ENCODE peak calls at places on chromosomes 5 and 9, in seven cellular contexts. One of them, this sample, is unnamed.

GRCh38 chr9:130045657-130046450 is 2.9 kb upstream of the FNBP1 start:
- DNase-seq in dorsolateral prefrontal cortex: no peak
- DNase-seq in astrocyte: no peak
- DNase-seq in B cell: no peak
- DNase-seq in fibroblast of villous mesenchyme: no peak
- DNase-seq in endothelial cell: no peak
- DNase-seq in stomach: no peak
- DNase-seq in this sample: no peak

GRCh38 chr9:111621895-111622480 is 9.1 kb upstream of the DNAJC25 start:
- DNase-seq in dorsolateral prefrontal cortex: peak; percentile 47
- DNase-seq in astrocyte: no peak
- DNase-seq in B cell: no peak
- DNase-seq in fibroblast of villous mesenchyme: peak; percentile 70
- DNase-seq in endothelial cell: peak; percentile 58
- DNase-seq in stomach: peak; percentile 45
- DNase-seq in this sample: no peak

GRCh38 chr9:122580360-122580759 is 2.8 kb downstream of the OR1L8 start:
- DNase-seq in dorsolateral prefrontal cortex: no peak
- DNase-seq in astrocyte: peak; percentile 60
- DNase-seq in B cell: no peak
- DNase-seq in fibroblast of villous mesenchyme: peak; percentile 44
- DNase-seq in endothelial cell: no peak
- DNase-seq in stomach: no peak
- DNase-seq in this sample: no peak

GRCh38 chr9:131595771-131596743 is 50.7 kb downstream of the PRRT1B start:
- DNase-seq in dorsolateral prefrontal cortex: no peak
- DNase-seq in astrocyte: no peak
- DNase-seq in B cell: no peak
- DNase-seq in fibroblast of villous mesenchyme: no peak
- DNase-seq in endothelial cell: no peak
- DNase-seq in stomach: no peak
- DNase-seq in this sample: no peak

GRCh38 chr5:175466700-175467318 is 11.6 kb upstream of the SFXN1 start:
- DNase-seq in dorsolateral prefrontal cortex: no peak
- DNase-seq in astrocyte: peak; percentile 40
- DNase-seq in B cell: no peak
- DNase-seq in fibroblast of villous mesenchyme: no peak
- DNase-seq in endothelial cell: no peak
- DNase-seq in stomach: no peak
- DNase-seq in this sample: no peak

GRCh38 chr5:92064993-92065392 is 681.9 kb upstream of the ARRDC3 start:
- DNase-seq in dorsolateral prefrontal cortex: no peak
- DNase-seq in astrocyte: no peak
- DNase-seq in B cell: no peak
- DNase-seq in fibroblast of villous mesenchyme: no peak
- DNase-seq in endothelial cell: no peak
- DNase-seq in stomach: no peak
- DNase-seq in this sample: no peak

GRCh38 chr5:169873642-169874041 is 106.7 kb downstream of the INSYN2B start:
- DNase-seq in dorsolateral prefrontal cortex: peak; percentile 64
- DNase-seq in astrocyte: peak; percentile 64
- DNase-seq in B cell: no peak
- DNase-seq in fibroblast of villous mesenchyme: peak; percentile 74
- DNase-seq in endothelial cell: no peak
- DNase-seq in stomach: no peak
- DNase-seq in this sample: no peak

GRCh38 chr5:154756871-154757646 is 1.9 kb downstream of the LARP1 start:
- DNase-seq in dorsolateral prefrontal cortex: peak; percentile 45
- DNase-seq in astrocyte: no peak
- DNase-seq in B cell: peak; percentile 63
- DNase-seq in fibroblast of villous mesenchyme: peak; percentile 42
- DNase-seq in endothelial cell: peak; percentile 36
- DNase-seq in stomach: peak; percentile 48
- DNase-seq in this sample: peak; percentile 47

GRCh38 chr5:1536298-1537165 is 12.8 kb upstream of the LPCAT1 start:
- DNase-seq in dorsolateral prefrontal cortex: peak; percentile 13
- DNase-seq in astrocyte: no peak
- DNase-seq in B cell: peak; percentile 79
- DNase-seq in fibroblast of villous mesenchyme: peak; percentile 67
- DNase-seq in endothelial cell: no peak
- DNase-seq in stomach: peak; percentile 34
- DNase-seq in this sample: no peak

GRCh38 chr5:128084228-128085167 is 932 bp downstream of the SLC12A2 start:
- DNase-seq in dorsolateral prefrontal cortex: peak; percentile 34
- DNase-seq in astrocyte: peak; percentile 52
- DNase-seq in B cell: peak; percentile 44
- DNase-seq in fibroblast of villous mesenchyme: no peak
- DNase-seq in endothelial cell: peak; percentile 37
- DNase-seq in stomach: peak; percentile 55
- DNase-seq in this sample: peak; percentile 55

GRCh38 chr5:107516452-107517184 is 154.1 kb downstream of the EFNA5 start:
- DNase-seq in dorsolateral prefrontal cortex: no peak
- DNase-seq in astrocyte: peak; percentile 78
- DNase-seq in B cell: no peak
- DNase-seq in fibroblast of villous mesenchyme: peak; percentile 93
- DNase-seq in endothelial cell: no peak
- DNase-seq in stomach: no peak
- DNase-seq in this sample: no peak

GRCh38 chr9:129968690-129969485 is 74.1 kb downstream of the FNBP1 start:
- DNase-seq in dorsolateral prefrontal cortex: no peak
- DNase-seq in astrocyte: peak; percentile 99
- DNase-seq in B cell: no peak
- DNase-seq in fibroblast of villous mesenchyme: peak; percentile 92
- DNase-seq in endothelial cell: no peak
- DNase-seq in stomach: no peak
- DNase-seq in this sample: no peak

GRCh38 chr9:81534138-81534865 is 155.0 kb downstream of the TLE1 start:
- DNase-seq in dorsolateral prefrontal cortex: no peak
- DNase-seq in astrocyte: no peak
- DNase-seq in B cell: no peak
- DNase-seq in fibroblast of villous mesenchyme: no peak
- DNase-seq in endothelial cell: no peak
- DNase-seq in stomach: no peak
- DNase-seq in this sample: no peak

GRCh38 chr5:122743231-122743630 is 31.6 kb upstream of the SNX2 start:
- DNase-seq in dorsolateral prefrontal cortex: no peak
- DNase-seq in astrocyte: no peak
- DNase-seq in B cell: no peak
- DNase-seq in fibroblast of villous mesenchyme: no peak
- DNase-seq in endothelial cell: no peak
- DNase-seq in stomach: no peak
- DNase-seq in this sample: no peak

GRCh38 chr5:116395178-116395577 is 179.4 kb downstream of the SEMA6A start:
- DNase-seq in dorsolateral prefrontal cortex: no peak
- DNase-seq in astrocyte: no peak
- DNase-seq in B cell: no peak
- DNase-seq in fibroblast of villous mesenchyme: no peak
- DNase-seq in endothelial cell: no peak
- DNase-seq in stomach: no peak
- DNase-seq in this sample: no peak

GRCh38 chr9:106619211-106619610 is 243.8 kb upstream of the ZNF462 start:
- DNase-seq in dorsolateral prefrontal cortex: no peak
- DNase-seq in astrocyte: peak; percentile 74
- DNase-seq in B cell: no peak
- DNase-seq in fibroblast of villous mesenchyme: peak; percentile 6
- DNase-seq in endothelial cell: no peak
- DNase-seq in stomach: no peak
- DNase-seq in this sample: no peak

GRCh38 chr9:133890583-133890982 is 101.5 kb downstream of the VAV2 start:
- DNase-seq in dorsolateral prefrontal cortex: no peak
- DNase-seq in astrocyte: no peak
- DNase-seq in B cell: no peak
- DNase-seq in fibroblast of villous mesenchyme: no peak
- DNase-seq in endothelial cell: no peak
- DNase-seq in stomach: no peak
- DNase-seq in this sample: no peak

GRCh38 chr5:13745508-13745907 is 199.0 kb downstream of the DNAH5 start:
- DNase-seq in dorsolateral prefrontal cortex: no peak
- DNase-seq in astrocyte: peak; percentile 77
- DNase-seq in B cell: no peak
- DNase-seq in fibroblast of villous mesenchyme: peak; percentile 6
- DNase-seq in endothelial cell: no peak
- DNase-seq in stomach: no peak
- DNase-seq in this sample: no peak

GRCh38 chr5:112418412-112419049 is 546 bp downstream of the EPB41L4A start:
- DNase-seq in dorsolateral prefrontal cortex: no peak
- DNase-seq in astrocyte: no peak
- DNase-seq in B cell: peak; percentile 38
- DNase-seq in fibroblast of villous mesenchyme: peak; percentile 6
- DNase-seq in endothelial cell: peak; percentile 23
- DNase-seq in stomach: no peak
- DNase-seq in this sample: no peak

GRCh38 chr5:142012186-142012785 is 541 bp downstream of the GNPDA1 start:
- DNase-seq in dorsolateral prefrontal cortex: peak; percentile 57
- DNase-seq in astrocyte: no peak
- DNase-seq in B cell: no peak
- DNase-seq in fibroblast of villous mesenchyme: peak; percentile 37
- DNase-seq in endothelial cell: peak; percentile 45
- DNase-seq in stomach: peak; percentile 43
- DNase-seq in this sample: peak; percentile 46
- TF ChIP-seq CTCF in dorsolateral prefrontal cortex: peak; percentile 54
- TF ChIP-seq CTCF in astrocyte: peak; percentile 38
- TF ChIP-seq CTCF in B cell: peak; percentile 36
- TF ChIP-seq CTCF in fibroblast of villous mesenchyme: peak; percentile 63
- TF ChIP-seq CTCF in endothelial cell: no peak
- TF ChIP-seq CTCF in stomach: no peak
- TF ChIP-seq CTCF in this sample: no peak

GRCh38 chr5:69491027-69491426 is 1.6 kb upstream of the OCLN start:
- DNase-seq in dorsolateral prefrontal cortex: no peak
- DNase-seq in astrocyte: no peak
- DNase-seq in B cell: no peak
- DNase-seq in fibroblast of villous mesenchyme: no peak
- DNase-seq in endothelial cell: no peak
- DNase-seq in stomach: no peak
- DNase-seq in this sample: no peak

GRCh38 chr5:69494481-69494880 is 1.9 kb downstream of the OCLN start:
- DNase-seq in dorsolateral prefrontal cortex: no peak
- DNase-seq in astrocyte: no peak
- DNase-seq in B cell: no peak
- DNase-seq in fibroblast of villous mesenchyme: no peak
- DNase-seq in endothelial cell: no peak
- DNase-seq in stomach: no peak
- DNase-seq in this sample: no peak

GRCh38 chr5:69493235-69493925 is 790 bp downstream of the OCLN start:
- DNase-seq in dorsolateral prefrontal cortex: no peak
- DNase-seq in astrocyte: peak; percentile 26
- DNase-seq in B cell: peak; percentile 44
- DNase-seq in fibroblast of villous mesenchyme: no peak
- DNase-seq in endothelial cell: peak; percentile 38
- DNase-seq in stomach: peak; percentile 53
- DNase-seq in this sample: peak; percentile 71

GRCh38 chr5:69492391-69493234 is at the start of gene OCLN:
- DNase-seq in dorsolateral prefrontal cortex: no peak
- DNase-seq in astrocyte: no peak
- DNase-seq in B cell: peak; percentile 49
- DNase-seq in fibroblast of villous mesenchyme: no peak
- DNase-seq in endothelial cell: peak; percentile 69
- DNase-seq in stomach: peak; percentile 86
- DNase-seq in this sample: peak; percentile 79

DNA sequence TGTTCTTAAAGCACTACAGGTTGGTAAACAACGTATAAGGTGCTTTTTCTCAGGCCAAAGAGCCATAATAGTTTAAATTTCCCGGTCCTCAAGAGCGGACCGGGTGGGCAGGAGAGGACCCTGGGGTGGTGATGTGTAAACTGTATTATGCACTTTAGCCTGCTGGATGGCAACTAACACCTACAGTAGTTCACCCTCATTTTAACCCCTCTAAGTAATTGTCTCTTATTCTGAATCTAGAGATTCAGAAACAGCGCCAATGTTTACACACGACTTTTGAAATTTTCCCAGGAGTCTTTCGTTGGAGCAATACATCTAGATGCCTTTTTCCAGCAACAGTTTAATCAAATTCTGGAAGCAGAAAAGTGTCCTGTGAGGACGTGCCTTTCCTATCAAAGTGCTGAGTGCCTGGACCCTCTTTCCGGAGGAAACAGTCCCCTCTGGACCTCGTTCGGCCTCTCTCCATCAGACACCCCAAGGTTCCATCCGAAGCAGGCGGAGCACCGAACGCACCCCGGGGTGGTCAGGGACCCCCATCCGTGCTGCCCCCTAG is 676 bp upstream of the OCLN start:
- DNase-seq in dorsolateral prefrontal cortex: no peak
- DNase-seq in astrocyte: no peak
- DNase-seq in B cell: no peak
- DNase-seq in fibroblast of villous mesenchyme: no peak
- DNase-seq in endothelial cell: no peak
- DNase-seq in stomach: no peak
- DNase-seq in this sample: no peak
- TF ChIP-seq CTCF in dorsolateral prefrontal cortex: no peak
- TF ChIP-seq CTCF in astrocyte: no peak
- TF ChIP-seq CTCF in B cell: no peak
- TF ChIP-seq CTCF in fibroblast of villous mesenchyme: no peak
- TF ChIP-seq CTCF in endothelial cell: no peak
- TF ChIP-seq CTCF in stomach: no peak
- TF ChIP-seq CTCF in this sample: no peak

DNA sequence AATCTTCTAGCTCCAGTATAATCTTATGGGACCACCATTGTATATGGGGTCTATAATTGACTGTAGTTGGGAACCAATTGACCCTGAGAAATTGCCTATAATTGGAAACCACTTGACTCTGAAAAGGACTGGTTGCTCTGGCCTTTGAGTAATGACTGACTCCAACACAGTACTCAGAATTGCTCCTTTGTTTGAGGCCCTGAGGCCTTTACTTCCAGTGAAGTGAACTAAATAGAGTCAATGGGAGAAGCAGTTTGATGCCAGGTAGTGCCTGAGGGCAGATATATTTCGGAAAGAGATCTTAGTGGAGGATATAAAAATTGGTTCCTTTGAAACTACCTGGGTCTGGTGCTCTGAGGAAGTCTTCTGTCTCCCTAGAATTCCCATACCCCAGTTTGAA is 16.0 kb upstream of the TMEM171 start:
- DNase-seq in dorsolateral prefrontal cortex: no peak
- DNase-seq in astrocyte: no peak
- DNase-seq in B cell: no peak
- DNase-seq in fibroblast of villous mesenchyme: no peak
- DNase-seq in endothelial cell: no peak
- DNase-seq in stomach: no peak
- DNase-seq in this sample: no peak
- TF ChIP-seq CTCF in dorsolateral prefrontal cortex: no peak
- TF ChIP-seq CTCF in astrocyte: no peak
- TF ChIP-seq CTCF in B cell: no peak
- TF ChIP-seq CTCF in fibroblast of villous mesenchyme: no peak
- TF ChIP-seq CTCF in endothelial cell: no peak
- TF ChIP-seq CTCF in stomach: no peak
- TF ChIP-seq CTCF in this sample: no peak

DNA sequence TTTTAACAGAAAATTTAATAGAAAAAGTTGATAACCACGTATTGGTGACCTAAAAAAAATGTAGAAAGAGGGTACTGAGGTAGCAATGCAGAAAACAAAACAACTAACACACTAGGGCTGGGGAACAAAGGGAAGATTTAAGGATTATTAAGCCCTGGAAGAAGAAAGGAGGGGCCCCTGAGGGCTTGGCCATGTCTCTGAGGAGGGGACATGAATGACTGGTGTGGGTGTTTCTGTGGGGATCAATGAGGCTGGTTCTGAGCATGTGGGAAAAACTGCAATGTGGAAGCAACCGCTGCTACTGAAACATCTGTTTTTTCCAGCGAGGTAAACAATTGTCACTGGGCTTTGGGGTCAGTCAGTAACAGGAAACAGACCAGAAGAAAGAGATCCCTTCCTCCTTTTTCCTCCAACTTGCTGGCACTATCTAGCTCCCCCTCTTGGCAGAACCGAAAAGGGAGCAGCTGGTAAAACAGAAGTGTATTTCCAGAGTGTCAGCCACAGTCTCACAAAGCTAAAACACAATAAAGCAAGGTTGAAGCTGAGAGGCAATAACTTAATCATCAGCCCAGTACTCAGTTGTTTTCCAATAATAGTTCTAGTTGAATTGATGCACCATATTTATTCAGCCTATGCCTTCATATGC is 48.3 kb downstream of the ATPSCKMT start:
- DNase-seq in dorsolateral prefrontal cortex: no peak
- DNase-seq in astrocyte: no peak
- DNase-seq in B cell: no peak
- DNase-seq in fibroblast of villous mesenchyme: peak; percentile 14
- DNase-seq in endothelial cell: peak; percentile 54
- DNase-seq in stomach: no peak
- DNase-seq in this sample: no peak
- TF ChIP-seq CTCF in dorsolateral prefrontal cortex: peak; percentile 45
- TF ChIP-seq CTCF in astrocyte: peak; percentile 20
- TF ChIP-seq CTCF in B cell: no peak
- TF ChIP-seq CTCF in fibroblast of villous mesenchyme: peak; percentile 53
- TF ChIP-seq CTCF in endothelial cell: peak; percentile 55
- TF ChIP-seq CTCF in stomach: no peak
- TF ChIP-seq CTCF in this sample: peak; percentile 30